ENCODE peak calls at places on chromosome 11, in eight cellular contexts. One of them, this sample, is unnamed.
A peak's percentile ranks its signal among the peaks of the same experiment; 100 is the strongest.

GRCh38 chr11:132126973-132127900 is 756.8 kb downstream of the NTM start:
- DNase-seq in HCT116: no peak
- DNase-seq in HL-60: no peak
- DNase-seq in GM23338: peak; percentile 85
- DNase-seq in GM12878: no peak
- DNase-seq in stomach: no peak
- DNase-seq in prostate gland: no peak
- DNase-seq in Panc1: peak; percentile 2
- DNase-seq in this sample: no peak

GRCh38 chr11:19524171-19524671 is 188.4 kb upstream of the NAV2 start:
- DNase-seq in HCT116: no peak
- DNase-seq in HL-60: no peak
- DNase-seq in GM23338: no peak
- DNase-seq in GM12878: no peak
- DNase-seq in stomach: peak; percentile 49
- DNase-seq in prostate gland: no peak
- DNase-seq in Panc1: no peak
- DNase-seq in this sample: no peak

GRCh38 chr11:14249121-14249963 is 109.6 kb downstream of the RRAS2 start:
- DNase-seq in HCT116: peak; percentile 27
- DNase-seq in HL-60: peak; percentile 6
- DNase-seq in GM23338: peak; percentile 82
- DNase-seq in GM12878: no peak
- DNase-seq in stomach: peak; percentile 64
- DNase-seq in prostate gland: peak; percentile 38
- DNase-seq in Panc1: no peak
- DNase-seq in this sample: no peak

GRCh38 chr11:9148035-9148434 is 56.6 kb upstream of the SCUBE2 start:
- DNase-seq in HCT116: no peak
- DNase-seq in HL-60: no peak
- DNase-seq in GM23338: no peak
- DNase-seq in GM12878: no peak
- DNase-seq in stomach: no peak
- DNase-seq in prostate gland: no peak
- DNase-seq in Panc1: no peak
- DNase-seq in this sample: no peak

GRCh38 chr11:13480198-13480597 is 15.6 kb downstream of the PTH start:
- DNase-seq in HCT116: no peak
- DNase-seq in HL-60: no peak
- DNase-seq in GM23338: no peak
- DNase-seq in GM12878: no peak
- DNase-seq in stomach: peak; percentile 30
- DNase-seq in prostate gland: no peak
- DNase-seq in Panc1: no peak
- DNase-seq in this sample: no peak

GRCh38 chr11:75719639-75720239 is 2.1 kb downstream of the MOGAT2 start:
- DNase-seq in HCT116: no peak
- DNase-seq in HL-60: no peak
- DNase-seq in GM23338: no peak
- DNase-seq in GM12878: no peak
- DNase-seq in stomach: peak; percentile 21
- DNase-seq in prostate gland: no peak
- DNase-seq in Panc1: no peak
- DNase-seq in this sample: no peak

GRCh38 chr11:134951305-134951700 is 539.3 kb upstream of the B3GAT1 start:
- DNase-seq in HCT116: no peak
- DNase-seq in HL-60: no peak
- DNase-seq in GM23338: no peak
- DNase-seq in GM12878: no peak
- DNase-seq in stomach: no peak
- DNase-seq in prostate gland: no peak
- DNase-seq in Panc1: no peak
- DNase-seq in this sample: no peak

GRCh38 chr11:2136209-2136951 is 2.8 kb downstream of the IGF2 start:
- DNase-seq in HCT116: no peak
- DNase-seq in HL-60: no peak
- DNase-seq in GM23338: peak; percentile 64
- DNase-seq in GM12878: no peak
- DNase-seq in stomach: no peak
- DNase-seq in prostate gland: no peak
- DNase-seq in Panc1: no peak
- DNase-seq in this sample: no peak

GRCh38 chr11:2266586-2267305 is 3.6 kb downstream of the ASCL2 start:
- DNase-seq in HCT116: no peak
- DNase-seq in HL-60: no peak
- DNase-seq in GM23338: no peak
- DNase-seq in GM12878: no peak
- DNase-seq in stomach: no peak
- DNase-seq in prostate gland: no peak
- DNase-seq in Panc1: no peak
- DNase-seq in this sample: peak; percentile 93

GRCh38 chr11:41950470-41951143 is 491.2 kb upstream of the LRRC4C start:
- DNase-seq in HCT116: no peak
- DNase-seq in HL-60: no peak
- DNase-seq in GM23338: no peak
- DNase-seq in GM12878: no peak
- DNase-seq in stomach: no peak
- DNase-seq in prostate gland: no peak
- DNase-seq in Panc1: no peak
- DNase-seq in this sample: no peak

GRCh38 chr11:57438345-57439280 is 11.7 kb upstream of the SLC43A3 start:
- DNase-seq in HCT116: no peak
- DNase-seq in HL-60: no peak
- DNase-seq in GM23338: no peak
- DNase-seq in GM12878: no peak
- DNase-seq in stomach: no peak
- DNase-seq in prostate gland: no peak
- DNase-seq in Panc1: no peak
- DNase-seq in this sample: no peak

GRCh38 chr11:65868076-65868667 is 4.4 kb downstream of the EFEMP2 start:
- DNase-seq in HCT116: no peak
- DNase-seq in HL-60: no peak
- DNase-seq in GM23338: peak; percentile 88
- DNase-seq in GM12878: no peak
- DNase-seq in stomach: no peak
- DNase-seq in prostate gland: no peak
- DNase-seq in Panc1: no peak
- DNase-seq in this sample: no peak

GRCh38 chr11:107848345-107848744 is 10.2 kb downstream of the SLC35F2 start:
- DNase-seq in HCT116: no peak
- DNase-seq in HL-60: no peak
- DNase-seq in GM23338: no peak
- DNase-seq in GM12878: no peak
- DNase-seq in stomach: no peak
- DNase-seq in prostate gland: no peak
- DNase-seq in Panc1: no peak
- DNase-seq in this sample: no peak

GRCh38 chr11:58939277-58939676 is at the start of gene GLYATL1:
- DNase-seq in HCT116: no peak
- DNase-seq in HL-60: no peak
- DNase-seq in GM23338: no peak
- DNase-seq in GM12878: no peak
- DNase-seq in stomach: no peak
- DNase-seq in prostate gland: no peak
- DNase-seq in Panc1: no peak
- DNase-seq in this sample: no peak

GRCh38 chr11:43507171-43507570 is 148.5 kb downstream of the TTC17 start:
- DNase-seq in HCT116: no peak
- DNase-seq in HL-60: no peak
- DNase-seq in GM23338: no peak
- DNase-seq in GM12878: no peak
- DNase-seq in stomach: no peak
- DNase-seq in prostate gland: no peak
- DNase-seq in Panc1: no peak
- DNase-seq in this sample: no peak

GRCh38 chr11:110069158-110069737 is 23.9 kb upstream of the ZC3H12C start:
- DNase-seq in HCT116: peak; percentile 3
- DNase-seq in HL-60: peak; percentile 29
- DNase-seq in GM23338: no peak
- DNase-seq in GM12878: no peak
- DNase-seq in stomach: peak; percentile 39
- DNase-seq in prostate gland: no peak
- DNase-seq in Panc1: no peak
- DNase-seq in this sample: no peak
- TF ChIP-seq POLR2AphosphoS5 in HCT116: no peak
- TF ChIP-seq POLR2AphosphoS5 in HL-60: no peak
- TF ChIP-seq POLR2AphosphoS5 in GM23338: no peak
- TF ChIP-seq POLR2AphosphoS5 in GM12878: no peak
- TF ChIP-seq POLR2AphosphoS5 in stomach: peak; percentile 42
- TF ChIP-seq POLR2AphosphoS5 in prostate gland: no peak
- TF ChIP-seq POLR2AphosphoS5 in Panc1: no peak
- TF ChIP-seq POLR2AphosphoS5 in this sample: no peak

DNA sequence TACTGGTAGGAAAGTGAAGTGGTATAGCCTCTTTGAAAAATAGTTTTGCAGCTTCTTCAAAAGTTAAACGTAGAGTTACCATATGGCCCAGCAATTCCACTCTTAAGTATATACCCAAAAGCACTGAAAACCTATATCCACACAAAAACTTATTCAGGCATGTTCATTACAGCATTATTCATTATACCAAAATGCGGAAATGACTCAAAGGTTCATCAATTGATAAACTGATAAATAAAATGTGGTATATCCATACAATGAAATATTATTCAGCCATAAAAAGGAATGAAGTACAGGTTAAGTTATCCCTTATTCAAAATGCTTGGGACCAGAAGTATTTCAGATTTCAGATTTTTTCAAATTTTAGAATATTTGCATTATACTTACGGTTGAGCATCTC is 35.8 kb upstream of the UBASH3B start:
- DNase-seq in HCT116: no peak
- DNase-seq in HL-60: no peak
- DNase-seq in GM23338: no peak
- DNase-seq in GM12878: no peak
- DNase-seq in stomach: no peak
- DNase-seq in prostate gland: no peak
- DNase-seq in Panc1: no peak
- DNase-seq in this sample: no peak
- TF ChIP-seq CTCF in HCT116: no peak
- TF ChIP-seq CTCF in HL-60: no peak
- TF ChIP-seq CTCF in GM23338: no peak
- TF ChIP-seq CTCF in GM12878: no peak
- TF ChIP-seq CTCF in stomach: no peak
- TF ChIP-seq CTCF in prostate gland: no peak
- TF ChIP-seq CTCF in Panc1: no peak
- TF ChIP-seq CTCF in this sample: no peak

DNA sequence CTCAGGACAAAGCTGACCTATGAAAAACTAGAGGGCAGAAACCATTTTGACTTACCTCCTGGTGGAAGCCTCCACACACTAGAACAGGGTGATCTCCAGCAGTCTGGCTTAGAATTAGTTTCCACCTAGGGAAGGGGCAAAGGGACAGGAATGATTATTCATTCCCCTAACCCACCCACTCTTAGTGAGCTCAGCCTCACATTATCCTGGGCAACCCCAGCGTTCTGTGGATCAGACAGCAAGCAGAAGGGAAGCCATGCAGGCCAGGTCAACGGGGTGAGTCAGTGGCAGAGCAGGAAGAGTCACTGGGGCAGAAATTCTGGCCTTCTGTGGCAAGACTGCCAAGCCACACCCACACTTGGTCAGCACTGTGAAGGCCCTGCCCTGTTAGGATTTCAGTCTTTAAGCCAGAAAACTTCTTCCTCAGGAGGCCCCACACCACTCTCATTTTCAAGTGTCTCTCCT is 10.5 kb downstream of the NUMA1 start:
- DNase-seq in HCT116: peak; percentile 51
- DNase-seq in HL-60: peak; percentile 60
- DNase-seq in GM23338: peak; percentile 15
- DNase-seq in GM12878: no peak
- DNase-seq in stomach: peak; percentile 78
- DNase-seq in prostate gland: peak; percentile 54
- DNase-seq in Panc1: peak; percentile 79
- DNase-seq in this sample: no peak
- TF ChIP-seq POLR2AphosphoS5 in HCT116: peak; percentile 66
- TF ChIP-seq POLR2AphosphoS5 in HL-60: peak; percentile 19
- TF ChIP-seq POLR2AphosphoS5 in GM23338: no peak
- TF ChIP-seq POLR2AphosphoS5 in GM12878: no peak
- TF ChIP-seq POLR2AphosphoS5 in stomach: peak; percentile 39
- TF ChIP-seq POLR2AphosphoS5 in prostate gland: peak; percentile 52
- TF ChIP-seq POLR2AphosphoS5 in Panc1: no peak
- TF ChIP-seq POLR2AphosphoS5 in this sample: peak; percentile 67

GRCh38 chr11:105219670-105220069 is 80.1 kb upstream of the CARD18 start:
- DNase-seq in HCT116: no peak
- DNase-seq in HL-60: no peak
- DNase-seq in GM23338: no peak
- DNase-seq in GM12878: no peak
- DNase-seq in stomach: no peak
- DNase-seq in prostate gland: no peak
- DNase-seq in Panc1: no peak
- DNase-seq in this sample: no peak
- TF ChIP-seq CTCF in HCT116: no peak
- TF ChIP-seq CTCF in HL-60: no peak
- TF ChIP-seq CTCF in GM23338: no peak
- TF ChIP-seq CTCF in GM12878: no peak
- TF ChIP-seq CTCF in stomach: no peak
- TF ChIP-seq CTCF in prostate gland: no peak
- TF ChIP-seq CTCF in Panc1: no peak
- TF ChIP-seq CTCF in this sample: no peak

GRCh38 chr11:117080370-117080769 is 17.9 kb downstream of the SIK3 start:
- DNase-seq in HCT116: no peak
- DNase-seq in HL-60: no peak
- DNase-seq in GM23338: no peak
- DNase-seq in GM12878: no peak
- DNase-seq in stomach: no peak
- DNase-seq in prostate gland: no peak
- DNase-seq in Panc1: no peak
- DNase-seq in this sample: no peak
- TF ChIP-seq POLR2AphosphoS5 in HCT116: no peak
- TF ChIP-seq POLR2AphosphoS5 in HL-60: no peak
- TF ChIP-seq POLR2AphosphoS5 in GM23338: no peak
- TF ChIP-seq POLR2AphosphoS5 in GM12878: no peak
- TF ChIP-seq POLR2AphosphoS5 in stomach: no peak
- TF ChIP-seq POLR2AphosphoS5 in prostate gland: no peak
- TF ChIP-seq POLR2AphosphoS5 in Panc1: no peak
- TF ChIP-seq POLR2AphosphoS5 in this sample: no peak

DNA sequence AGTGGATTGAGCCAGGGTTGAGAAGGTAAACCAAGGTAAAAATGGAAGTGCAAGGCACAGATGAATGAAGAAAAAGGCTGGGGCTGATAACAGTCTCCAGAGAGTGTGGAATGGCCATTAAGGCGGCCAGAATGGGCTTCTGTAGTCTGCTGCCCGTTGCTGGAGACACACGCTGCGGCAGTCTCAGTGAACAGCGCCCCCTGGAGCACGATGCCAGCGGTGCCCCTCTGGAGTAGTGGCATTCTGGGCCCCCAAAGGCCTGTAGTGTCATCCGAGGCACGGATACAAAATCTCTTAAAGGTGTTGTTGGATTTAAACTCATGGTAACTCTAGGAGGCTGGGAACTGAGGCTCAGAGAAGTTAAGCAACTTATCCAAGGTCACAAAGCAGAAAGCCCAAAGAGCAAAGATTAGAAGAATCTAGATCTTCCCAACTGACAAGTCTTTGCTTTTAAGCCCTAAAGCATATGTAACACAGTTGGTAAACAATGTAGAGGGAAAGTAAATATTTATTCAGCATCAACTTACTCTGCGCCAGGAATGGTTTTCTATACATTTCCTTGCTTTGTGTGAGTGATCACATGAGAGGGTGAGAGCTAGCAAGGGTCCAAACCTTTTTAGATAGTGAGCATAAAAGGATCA is 18.2 kb downstream of the KCNJ1 start:
- DNase-seq in HCT116: peak; percentile 49
- DNase-seq in HL-60: no peak
- DNase-seq in GM23338: peak; percentile 91
- DNase-seq in GM12878: no peak
- DNase-seq in stomach: peak; percentile 57
- DNase-seq in prostate gland: no peak
- DNase-seq in Panc1: no peak
- DNase-seq in this sample: no peak
- TF ChIP-seq CTCF in HCT116: peak; percentile 67
- TF ChIP-seq CTCF in HL-60: peak; percentile 61
- TF ChIP-seq CTCF in GM23338: peak; percentile 96
- TF ChIP-seq CTCF in GM12878: peak; percentile 88
- TF ChIP-seq CTCF in stomach: no peak
- TF ChIP-seq CTCF in prostate gland: no peak
- TF ChIP-seq CTCF in Panc1: peak; percentile 92
- TF ChIP-seq CTCF in this sample: peak; percentile 22